ENCODE peak calls at places on chromosomes 2 and 18, in eight cellular contexts. One of them, this sample, is unnamed.

GRCh38 chr2:34307636-34308035 is 708.5 kb upstream of the FAM98A start:
- DNase-seq in RWPE1: no peak
- DNase-seq in endodermal cell: no peak
- DNase-seq in PC-9: no peak
- DNase-seq in right lobe of liver: no peak
- DNase-seq in H1: no peak
- DNase-seq in A673: no peak
- DNase-seq in transverse colon: no peak
- DNase-seq in this sample: no peak

GRCh38 chr2:3242747-3243369 is 134.8 kb downstream of the EIPR1 start:
- DNase-seq in RWPE1: no peak
- DNase-seq in endodermal cell: peak
- DNase-seq in PC-9: no peak
- DNase-seq in right lobe of liver: no peak
- DNase-seq in H1: no peak
- DNase-seq in A673: no peak
- DNase-seq in transverse colon: no peak
- DNase-seq in this sample: no peak

GRCh38 chr18:37362158-37362890 is 203.3 kb downstream of the CELF4 start:
- DNase-seq in RWPE1: no peak
- DNase-seq in endodermal cell: peak
- DNase-seq in PC-9: no peak
- DNase-seq in right lobe of liver: no peak
- DNase-seq in H1: peak
- DNase-seq in A673: no peak
- DNase-seq in transverse colon: no peak
- DNase-seq in this sample: no peak

GRCh38 chr2:5074738-5075137 is 617.4 kb upstream of the SOX11 start:
- DNase-seq in RWPE1: no peak
- DNase-seq in endodermal cell: peak
- DNase-seq in PC-9: no peak
- DNase-seq in right lobe of liver: no peak
- DNase-seq in H1: no peak
- DNase-seq in A673: no peak
- DNase-seq in transverse colon: no peak
- DNase-seq in this sample: no peak

GRCh38 chr18:48105317-48105716 is 174.9 kb upstream of the SMAD2 start:
- DNase-seq in RWPE1: no peak
- DNase-seq in endodermal cell: no peak
- DNase-seq in PC-9: no peak
- DNase-seq in right lobe of liver: no peak
- DNase-seq in H1: no peak
- DNase-seq in A673: no peak
- DNase-seq in transverse colon: no peak
- DNase-seq in this sample: no peak

GRCh38 chr2:8984152-8984551 is 19.3 kb downstream of the MBOAT2 start:
- DNase-seq in RWPE1: no peak
- DNase-seq in endodermal cell: no peak
- DNase-seq in PC-9: no peak
- DNase-seq in right lobe of liver: no peak
- DNase-seq in H1: no peak
- DNase-seq in A673: peak
- DNase-seq in transverse colon: no peak
- DNase-seq in this sample: no peak

GRCh38 chr2:239544846-239545465 is 144.1 kb upstream of the HDAC4 start:
- DNase-seq in RWPE1: no peak
- DNase-seq in endodermal cell: peak
- DNase-seq in PC-9: no peak
- DNase-seq in right lobe of liver: no peak
- DNase-seq in H1: no peak
- DNase-seq in A673: no peak
- DNase-seq in transverse colon: no peak
- DNase-seq in this sample: no peak

GRCh38 chr18:76721207-76721996 is 101.0 kb upstream of the ZNF236 start:
- DNase-seq in RWPE1: no peak
- DNase-seq in endodermal cell: no peak
- DNase-seq in PC-9: no peak
- DNase-seq in right lobe of liver: no peak
- DNase-seq in H1: no peak
- DNase-seq in A673: no peak
- DNase-seq in transverse colon: no peak
- DNase-seq in this sample: no peak

GRCh38 chr2:177717831-177718618 is 325.5 kb downstream of the AGPS start:
- DNase-seq in RWPE1: no peak
- DNase-seq in endodermal cell: no peak
- DNase-seq in PC-9: no peak
- DNase-seq in right lobe of liver: no peak
- DNase-seq in H1: no peak
- DNase-seq in A673: no peak
- DNase-seq in transverse colon: no peak
- DNase-seq in this sample: no peak
- TF ChIP-seq CTCF in RWPE1: no peak
- TF ChIP-seq CTCF in endodermal cell: peak
- TF ChIP-seq CTCF in PC-9: peak
- TF ChIP-seq CTCF in right lobe of liver: no peak
- TF ChIP-seq CTCF in H1: no peak
- TF ChIP-seq CTCF in A673: peak
- TF ChIP-seq CTCF in transverse colon: no peak
- TF ChIP-seq CTCF in this sample: no peak

DNA sequence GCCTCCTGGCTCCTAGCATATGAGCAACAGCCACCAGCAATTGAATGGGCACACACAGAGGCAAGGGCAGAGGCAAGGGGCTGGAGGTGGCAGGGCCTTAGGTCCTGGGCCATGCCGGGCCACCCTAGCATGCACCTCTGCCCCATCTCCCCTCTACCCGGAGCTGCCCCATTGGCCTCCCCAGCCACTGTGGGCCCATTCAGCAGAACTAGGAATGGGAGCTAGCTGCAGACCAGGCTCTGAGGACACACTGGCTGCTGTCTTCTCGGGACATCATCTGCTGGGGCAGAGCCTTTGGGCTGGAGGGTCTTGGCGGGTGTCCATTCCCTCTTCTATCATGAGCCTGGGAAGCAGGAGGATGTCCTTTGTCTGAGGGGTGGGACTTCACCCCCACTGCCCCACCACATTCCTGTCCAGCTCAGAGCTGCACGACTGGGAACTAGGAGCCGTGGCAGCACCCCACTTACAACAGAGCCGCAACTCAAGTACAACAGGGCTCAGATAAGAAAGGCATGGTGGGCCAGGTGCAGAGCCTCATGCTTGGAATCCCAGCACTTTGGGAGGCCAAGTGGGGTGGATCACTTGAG is 800 bp downstream of the VIL1 start:
- DNase-seq in RWPE1: no peak
- DNase-seq in endodermal cell: peak
- DNase-seq in PC-9: no peak
- DNase-seq in right lobe of liver: no peak
- DNase-seq in H1: no peak
- DNase-seq in A673: no peak
- DNase-seq in transverse colon: no peak
- DNase-seq in this sample: no peak
- H3K27ac ChIP-seq in RWPE1: no peak
- H3K27ac ChIP-seq in endodermal cell: no peak
- H3K27ac ChIP-seq in PC-9: no peak
- H3K27ac ChIP-seq in right lobe of liver: peak
- H3K27ac ChIP-seq in H1: no peak
- H3K27ac ChIP-seq in A673: no peak
- H3K27ac ChIP-seq in transverse colon: peak
- H3K27ac ChIP-seq in this sample: peak

GRCh38 chr2:116095636-116096035 is 1653.2 kb downstream of the DPP10 start:
- DNase-seq in RWPE1: no peak
- DNase-seq in endodermal cell: no peak
- DNase-seq in PC-9: no peak
- DNase-seq in right lobe of liver: no peak
- DNase-seq in H1: no peak
- DNase-seq in A673: no peak
- DNase-seq in transverse colon: no peak
- DNase-seq in this sample: no peak

GRCh38 chr2:116088246-116088645 is 1645.8 kb downstream of the DPP10 start:
- DNase-seq in RWPE1: no peak
- DNase-seq in endodermal cell: no peak
- DNase-seq in PC-9: no peak
- DNase-seq in right lobe of liver: no peak
- DNase-seq in H1: no peak
- DNase-seq in A673: no peak
- DNase-seq in transverse colon: no peak
- DNase-seq in this sample: no peak

GRCh38 chr2:116098049-116098448 is 1655.6 kb downstream of the DPP10 start:
- DNase-seq in RWPE1: no peak
- DNase-seq in endodermal cell: peak
- DNase-seq in PC-9: no peak
- DNase-seq in right lobe of liver: no peak
- DNase-seq in H1: no peak
- DNase-seq in A673: no peak
- DNase-seq in transverse colon: no peak
- DNase-seq in this sample: no peak

GRCh38 chr2:116094196-116094595 is 1651.8 kb downstream of the DPP10 start:
- DNase-seq in RWPE1: no peak
- DNase-seq in endodermal cell: peak
- DNase-seq in PC-9: no peak
- DNase-seq in right lobe of liver: no peak
- DNase-seq in H1: peak
- DNase-seq in A673: no peak
- DNase-seq in transverse colon: no peak
- DNase-seq in this sample: no peak
- TF ChIP-seq CTCF in RWPE1: no peak
- TF ChIP-seq CTCF in endodermal cell: peak
- TF ChIP-seq CTCF in PC-9: no peak
- TF ChIP-seq CTCF in right lobe of liver: no peak
- TF ChIP-seq CTCF in H1: peak
- TF ChIP-seq CTCF in A673: no peak
- TF ChIP-seq CTCF in transverse colon: no peak
- TF ChIP-seq CTCF in this sample: no peak

DNA sequence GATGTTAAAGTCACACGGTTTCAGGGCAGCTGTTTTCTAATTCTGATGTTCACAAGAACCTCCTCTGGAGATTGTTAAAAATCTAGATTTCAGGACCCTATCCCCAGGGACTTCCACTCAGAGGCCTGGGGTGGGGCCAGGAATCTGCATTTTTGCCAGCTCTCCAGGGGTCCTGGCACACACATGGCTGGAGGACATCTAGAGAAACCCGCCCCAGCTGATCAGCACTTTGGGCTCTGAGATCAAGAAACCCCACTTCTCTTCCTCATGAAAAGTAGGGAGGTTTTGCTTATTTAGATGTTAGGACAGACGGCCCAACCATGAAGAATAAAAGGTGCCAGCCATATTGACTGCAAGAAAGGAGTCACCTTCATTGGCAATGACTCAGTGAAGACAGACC is 148.8 kb downstream of the TNS1 start:
- DNase-seq in RWPE1: no peak
- DNase-seq in endodermal cell: no peak
- DNase-seq in PC-9: no peak
- DNase-seq in right lobe of liver: no peak
- DNase-seq in H1: no peak
- DNase-seq in A673: no peak
- DNase-seq in transverse colon: no peak
- DNase-seq in this sample: no peak
- H3K27ac ChIP-seq in RWPE1: peak
- H3K27ac ChIP-seq in endodermal cell: no peak
- H3K27ac ChIP-seq in PC-9: no peak
- H3K27ac ChIP-seq in right lobe of liver: no peak
- H3K27ac ChIP-seq in H1: no peak
- H3K27ac ChIP-seq in A673: no peak
- H3K27ac ChIP-seq in transverse colon: peak
- H3K27ac ChIP-seq in this sample: no peak